ENCODE peak calls at places on chromosomes 3 and 15, in four cellular contexts. F, G, Y and A are unnamed samples.

GRCh38 chr15:70271422-70272088 is 173.8 kb upstream of the TLE3 start:
- DNase-seq in F (no peak), G (peak; percentile 95), Y (no peak), A (peak; percentile 97)

GRCh38 chr15:81296673-81297072 is 27.3 kb downstream of the STARD5 start:
- DNase-seq in F (no peak), G (no peak), Y (no peak), A (no peak)

GRCh38 chr15:52282418-52282817 is 13.2 kb downstream of the MYO5C start:
- DNase-seq in F (no peak), G (no peak), Y (no peak), A (no peak)

GRCh38 chr3:171839270-171839669 is 3.9 kb upstream of the TMEM212 start:
- DNase-seq in F (no peak), G (no peak), Y (no peak), A (no peak)

GRCh38 chr3:170346481-170347125 is 10.9 kb upstream of the SKIL start:
- DNase-seq in F (no peak), G (peak; percentile 54), Y (no peak), A (peak; percentile 59)

GRCh38 chr15:65829150-65829764 is 37.2 kb upstream of the DENND4A start:
- DNase-seq in F (peak; percentile 40), G (peak; percentile 22), Y (peak; percentile 44), A (peak; percentile 63)

GRCh38 chr15:62391565-62392262 is 226.6 kb upstream of the C2CD4B start:
- DNase-seq in F (peak; percentile 22), G (peak; percentile 34), Y (peak; percentile 85), A (peak; percentile 59)

GRCh38 chr3:176950743-176951142 is 246.5 kb downstream of the TBL1XR1 start:
- DNase-seq in F (no peak), G (peak; percentile 59), Y (no peak), A (no peak)

GRCh38 chr15:43153269-43153668 is 19.9 kb downstream of the TMEM62 start:
- DNase-seq in F (no peak), G (no peak), Y (no peak), A (no peak)

GRCh38 chr3:119362940-119363725 is 69.0 kb downstream of the ARHGAP31 start:
- DNase-seq in F (no peak), G (no peak), Y (no peak), A (no peak)

GRCh38 chr15:39404767-39405173 is 176.1 kb upstream of the THBS1 start:
- DNase-seq in F (peak; percentile 51), G (peak; percentile 95), Y (no peak), A (peak; percentile 65)

GRCh38 chr15:39411102-39411989 is 169.5 kb upstream of the THBS1 start:
- DNase-seq in F (no peak), G (no peak), Y (no peak), A (no peak)

GRCh38 chr3:132203889-132204596 is 113.2 kb upstream of the ACP3 start:
- DNase-seq in F (no peak), G (no peak), Y (no peak), A (no peak)

GRCh38 chr15:68820205-68820588 is 498 bp downstream of the ANP32A start:
- DNase-seq in F (peak; percentile 29), G (no peak), Y (no peak), A (peak; percentile 31)

GRCh38 chr3:182837855-182838454 is 44.7 kb downstream of the ATP11B start:
- DNase-seq in F (no peak), G (peak; percentile 48), Y (peak; percentile 5), A (no peak)

GRCh38 chr3:44557074-44557473 is 2.1 kb downstream of the ZKSCAN7 start:
- DNase-seq in F (no peak), G (no peak), Y (no peak), A (no peak)

GRCh38 chr3:44555753-44556152 is 760 bp downstream of the ZKSCAN7 start:
- DNase-seq in F (no peak), G (peak; percentile 18), Y (peak; percentile 51), A (no peak)

GRCh38 chr3:44562147-44562546 is 7.2 kb downstream of the ZKSCAN7 start:
- DNase-seq in F (no peak), G (no peak), Y (no peak), A (no peak)

GRCh38 chr3:44561076-44561475 is 6.1 kb downstream of the ZKSCAN7 start:
- DNase-seq in F (no peak), G (no peak), Y (no peak), A (no peak)
- TF ChIP-seq RCOR1 in F (no peak), G (no peak), Y (no peak), A (no peak)

GRCh38 chr3:2206536-2206935 is 107.9 kb downstream of the CNTN4 start:
- DNase-seq in F (no peak), G (no peak), Y (no peak), A (no peak)
- TF ChIP-seq RCOR1 in F (no peak), G (no peak), Y (no peak), A (no peak)

GRCh38 chr3:192915724-192916123 is 1.9 kb downstream of the MB21D2 start:
- DNase-seq in F (no peak), G (peak; percentile 36), Y (no peak), A (no peak)
- TF ChIP-seq RCOR1 in F (no peak), G (no peak), Y (no peak), A (no peak)

GRCh38 chr15:66864871-66865281 is 162.8 kb downstream of the SMAD6 start:
- DNase-seq in F (no peak), G (no peak), Y (no peak), A (no peak)

GRCh38 chr15:66862878-66863335 is 160.9 kb downstream of the SMAD6 start:
- DNase-seq in F (peak; percentile 82), G (peak; percentile 87), Y (peak; percentile 78), A (peak; percentile 90)

GRCh38 chr15:66864086-66864830 is 162.2 kb downstream of the SMAD6 start:
- DNase-seq in F (no peak), G (no peak), Y (no peak), A (no peak)

GRCh38 chr15:66862111-66862815 is 160.2 kb downstream of the SMAD6 start:
- DNase-seq in F (no peak), G (no peak), Y (no peak), A (peak; percentile 43)

GRCh38 chr15:66863382-66864085 is 161.5 kb downstream of the SMAD6 start:
- DNase-seq in F (no peak), G (no peak), Y (no peak), A (no peak)
- TF ChIP-seq RCOR1 in F (no peak), G (no peak), Y (no peak), A (no peak)

DNA sequence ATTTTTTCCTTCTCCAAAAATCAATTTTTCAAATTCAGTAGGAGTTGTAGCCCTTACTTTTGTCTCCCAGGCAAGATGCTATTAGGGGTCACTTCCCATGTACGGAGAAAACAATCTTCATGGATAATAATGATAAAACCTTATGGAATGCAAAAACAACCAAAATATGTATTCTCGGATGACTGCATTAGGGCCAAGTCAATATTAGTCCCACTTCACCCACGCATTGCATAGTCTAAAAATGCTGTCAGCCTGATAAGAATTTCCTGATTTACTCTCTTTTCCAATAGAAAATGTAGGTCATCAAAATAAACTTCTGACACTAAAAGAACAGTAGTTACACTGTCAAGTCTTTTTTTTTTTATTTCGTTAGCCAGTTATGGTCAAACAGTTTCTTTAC is 2.7 kb downstream of the VGLL3 start:
- DNase-seq in F (no peak), G (peak; percentile 94), Y (no peak), A (no peak)
- TF ChIP-seq RCOR1 in F (no peak), G (no peak), Y (no peak), A (no peak)

GRCh38 chr3:179760944-179761343 is 108.1 kb downstream of the USP13 start:
- DNase-seq in F (no peak), G (peak; percentile 79), Y (no peak), A (peak; percentile 33)
- TF ChIP-seq RCOR1 in F (no peak), G (no peak), Y (no peak), A (no peak)

GRCh38 chr15:75920079-75920478 is 16.4 kb downstream of the FBXO22 start:
- DNase-seq in F (no peak), G (peak; percentile 23), Y (no peak), A (no peak)

GRCh38 chr15:75916978-75917377 is 13.3 kb downstream of the FBXO22 start:
- DNase-seq in F (no peak), G (no peak), Y (no peak), A (no peak)

GRCh38 chr15:75921732-75922703 is 18.3 kb downstream of the FBXO22 start:
- DNase-seq in F (peak; percentile 38), G (peak; percentile 83), Y (no peak), A (no peak)

GRCh38 chr15:75923756-75924155 is 20.1 kb downstream of the FBXO22 start:
- DNase-seq in F (no peak), G (no peak), Y (no peak), A (no peak)

GRCh38 chr15:75918135-75918534 is 14.5 kb downstream of the FBXO22 start:
- DNase-seq in F (no peak), G (no peak), Y (no peak), A (no peak)
- TF ChIP-seq RCOR1 in F (no peak), G (no peak), Y (no peak), A (no peak)

GRCh38 chr3:46692566-46692983 is 904 bp downstream of the ALS2CL start:
- DNase-seq in F (no peak), G (no peak), Y (no peak), A (peak; percentile 36)
- TF ChIP-seq RCOR1 in F (no peak), G (no peak), Y (no peak), A (no peak)